ENCODE peak calls at places on chromosomes 6 and 20, in seven cellular contexts. One of them, this sample, is unnamed.
A peak's percentile ranks its signal among the peaks of the same experiment; 100 is the strongest.

GRCh38 chr6:140541288-140541687 is 1166.8 kb upstream of the CITED2 start:
- DNase-seq in H1: no peak
- DNase-seq in K562: no peak
- DNase-seq in HCT116: no peak
- DNase-seq in SK-N-SH: no peak
- DNase-seq in GM12878: no peak
- DNase-seq in HepG2: no peak
- DNase-seq in this sample: peak; percentile 45

GRCh38 chr20:57399587-57400261 is 8.5 kb downstream of the RBM38 start:
- DNase-seq in H1: no peak
- DNase-seq in K562: no peak
- DNase-seq in HCT116: no peak
- DNase-seq in SK-N-SH: no peak
- DNase-seq in GM12878: peak; percentile 71
- DNase-seq in HepG2: no peak
- DNase-seq in this sample: no peak

GRCh38 chr20:1212607-1213396 is 9.5 kb downstream of the C20orf202 start:
- DNase-seq in H1: peak; percentile 77
- DNase-seq in K562: peak; percentile 68
- DNase-seq in HCT116: peak; percentile 66
- DNase-seq in SK-N-SH: peak; percentile 74
- DNase-seq in GM12878: no peak
- DNase-seq in HepG2: peak; percentile 80
- DNase-seq in this sample: peak; percentile 67

GRCh38 chr20:37897008-37897548 is 5.8 kb upstream of the VSTM2L start:
- DNase-seq in H1: peak; percentile 71
- DNase-seq in K562: peak; percentile 69
- DNase-seq in HCT116: no peak
- DNase-seq in SK-N-SH: peak; percentile 76
- DNase-seq in GM12878: no peak
- DNase-seq in HepG2: no peak
- DNase-seq in this sample: no peak

GRCh38 chr6:42423244-42423643 is 28.5 kb downstream of the TRERF1 start:
- DNase-seq in H1: no peak
- DNase-seq in K562: no peak
- DNase-seq in HCT116: no peak
- DNase-seq in SK-N-SH: no peak
- DNase-seq in GM12878: peak; percentile 61
- DNase-seq in HepG2: no peak
- DNase-seq in this sample: no peak

GRCh38 chr20:61779176-61779965 is 286.3 kb downstream of the TAF4 start:
- DNase-seq in H1: no peak
- DNase-seq in K562: no peak
- DNase-seq in HCT116: no peak
- DNase-seq in SK-N-SH: no peak
- DNase-seq in GM12878: no peak
- DNase-seq in HepG2: no peak
- DNase-seq in this sample: no peak

GRCh38 chr6:52663120-52663934 is 7.6 kb upstream of the TMEM14A start:
- DNase-seq in H1: no peak
- DNase-seq in K562: peak; percentile 68
- DNase-seq in HCT116: peak; percentile 59
- DNase-seq in SK-N-SH: peak; percentile 69
- DNase-seq in GM12878: peak; percentile 66
- DNase-seq in HepG2: peak; percentile 77
- DNase-seq in this sample: peak; percentile 62

GRCh38 chr6:130559166-130559565 is 193.3 kb downstream of the TMEM200A start:
- DNase-seq in H1: no peak
- DNase-seq in K562: no peak
- DNase-seq in HCT116: no peak
- DNase-seq in SK-N-SH: no peak
- DNase-seq in GM12878: no peak
- DNase-seq in HepG2: no peak
- DNase-seq in this sample: no peak

GRCh38 chr6:170178561-170179477 is 112.1 kb downstream of the DLL1 start:
- DNase-seq in H1: peak; percentile 40
- DNase-seq in K562: no peak
- DNase-seq in HCT116: no peak
- DNase-seq in SK-N-SH: peak; percentile 29
- DNase-seq in GM12878: no peak
- DNase-seq in HepG2: no peak
- DNase-seq in this sample: peak; percentile 33
- TF ChIP-seq JUND in H1: no peak
- TF ChIP-seq JUND in K562: no peak
- TF ChIP-seq JUND in HCT116: no peak
- TF ChIP-seq JUND in SK-N-SH: no peak
- TF ChIP-seq JUND in GM12878: no peak
- TF ChIP-seq JUND in HepG2: no peak
- TF ChIP-seq JUND in this sample: no peak

DNA sequence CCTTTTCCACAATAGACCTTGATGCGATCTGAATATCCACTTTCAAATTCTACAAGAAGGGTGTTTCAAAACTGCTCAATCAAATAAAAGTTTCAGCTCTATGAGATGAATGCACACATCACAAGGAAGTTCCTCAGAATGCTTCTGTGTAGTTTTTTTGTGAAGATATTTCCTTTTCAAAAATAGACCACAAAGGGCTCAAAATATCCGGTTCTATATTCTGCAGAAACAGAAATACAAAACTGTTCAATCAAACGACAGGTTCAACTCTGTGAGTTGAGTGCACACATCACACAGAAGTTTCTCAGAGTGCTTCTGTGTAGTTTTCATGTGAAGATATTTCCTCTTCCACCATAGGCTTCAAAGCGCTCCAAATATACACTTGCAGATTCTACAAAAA is 293.9 kb upstream of the DEFB115 start:
- DNase-seq in H1: no peak
- DNase-seq in K562: no peak
- DNase-seq in HCT116: no peak
- DNase-seq in SK-N-SH: no peak
- DNase-seq in GM12878: no peak
- DNase-seq in HepG2: no peak
- DNase-seq in this sample: no peak
- TF ChIP-seq JUND in H1: no peak
- TF ChIP-seq JUND in K562: no peak
- TF ChIP-seq JUND in HCT116: no peak
- TF ChIP-seq JUND in SK-N-SH: no peak
- TF ChIP-seq JUND in GM12878: no peak
- TF ChIP-seq JUND in HepG2: no peak
- TF ChIP-seq JUND in this sample: no peak

DNA sequence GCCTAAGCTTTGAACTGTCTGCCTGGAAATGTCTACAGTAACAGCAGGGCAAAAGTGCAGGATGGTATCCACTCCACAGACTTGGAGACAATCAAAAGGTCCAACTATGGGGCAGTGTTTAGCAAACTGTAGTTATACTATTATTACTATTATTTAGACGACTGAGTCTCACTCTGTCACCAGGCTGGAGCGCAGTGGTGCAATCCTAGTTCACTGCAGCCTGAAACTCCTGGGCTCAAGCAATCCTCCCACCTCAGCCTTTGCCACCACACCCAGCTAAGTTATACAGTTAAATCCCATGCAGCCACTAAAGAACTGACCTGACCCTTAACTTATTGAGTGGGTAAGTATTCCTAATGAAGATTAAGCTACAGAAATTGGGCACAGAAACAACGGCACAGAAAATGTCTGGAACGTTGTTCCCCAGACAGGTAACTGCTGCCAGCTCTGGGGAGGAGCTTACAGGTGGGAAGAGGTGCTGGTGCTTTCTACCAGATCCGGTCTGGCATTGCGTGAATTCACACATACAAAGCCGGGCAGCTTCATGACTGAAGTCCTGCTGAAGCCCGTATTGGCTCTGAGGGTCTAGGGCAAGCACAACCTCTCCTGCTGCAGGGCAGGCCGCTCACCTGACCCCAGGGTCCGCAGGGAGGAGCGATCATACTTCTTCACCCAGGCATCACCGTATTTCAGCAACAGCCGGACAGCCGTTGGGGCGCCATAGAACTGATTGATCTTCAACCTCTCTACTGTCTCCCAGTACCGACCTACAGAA is 27.0 kb upstream of the APMAP start:
- DNase-seq in H1: no peak
- DNase-seq in K562: no peak
- DNase-seq in HCT116: no peak
- DNase-seq in SK-N-SH: no peak
- DNase-seq in GM12878: no peak
- DNase-seq in HepG2: peak; percentile 44
- DNase-seq in this sample: no peak
- TF ChIP-seq JUND in H1: no peak
- TF ChIP-seq JUND in K562: no peak
- TF ChIP-seq JUND in HCT116: no peak
- TF ChIP-seq JUND in SK-N-SH: no peak
- TF ChIP-seq JUND in GM12878: no peak
- TF ChIP-seq JUND in HepG2: no peak
- TF ChIP-seq JUND in this sample: no peak

DNA sequence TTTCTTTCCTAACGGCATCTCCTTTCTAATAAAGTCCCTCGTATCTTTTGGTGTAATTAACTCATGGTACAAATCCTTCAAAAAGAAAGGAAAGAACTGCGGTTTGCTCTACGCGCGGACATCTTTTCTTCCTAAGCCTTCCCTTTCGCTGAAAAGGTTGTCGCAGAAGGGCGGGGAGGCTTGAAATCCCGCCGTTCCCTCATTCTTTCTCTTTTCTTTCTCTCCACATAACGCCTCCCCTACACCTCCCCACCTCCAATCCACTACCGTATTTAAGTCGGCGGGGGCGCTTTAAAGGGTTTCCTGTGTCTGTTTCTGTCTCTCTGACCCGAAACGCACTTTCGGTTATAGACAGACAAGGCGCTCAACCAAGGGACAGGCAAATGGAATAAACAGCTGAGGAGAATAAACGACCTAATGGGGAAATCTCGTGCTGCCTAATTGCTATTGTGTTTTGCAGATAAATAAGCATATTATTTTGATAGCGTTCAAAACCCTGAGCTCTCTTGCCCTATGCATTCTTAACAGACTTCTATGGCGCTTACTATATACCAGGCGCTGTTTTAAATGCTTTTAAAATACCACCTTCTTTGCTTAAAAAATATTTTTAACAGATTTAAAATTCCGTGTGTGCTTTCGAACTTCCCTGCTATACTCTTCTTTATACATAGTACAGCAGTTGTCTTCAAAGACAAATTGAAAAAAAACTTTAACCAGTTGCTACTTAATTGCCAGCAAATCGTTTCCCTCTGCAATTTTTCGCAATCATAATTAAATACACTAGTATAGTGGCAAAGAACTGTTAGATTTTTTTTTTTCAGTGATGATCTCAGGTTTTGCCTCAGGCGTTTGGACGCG is 2.5 kb upstream of the HEY2 start:
- DNase-seq in H1: peak; percentile 72
- DNase-seq in K562: peak; percentile 58
- DNase-seq in HCT116: no peak
- DNase-seq in SK-N-SH: no peak
- DNase-seq in GM12878: no peak
- DNase-seq in HepG2: peak; percentile 59
- DNase-seq in this sample: no peak
- TF ChIP-seq JUND in H1: no peak
- TF ChIP-seq JUND in K562: no peak
- TF ChIP-seq JUND in HCT116: no peak
- TF ChIP-seq JUND in SK-N-SH: no peak
- TF ChIP-seq JUND in GM12878: no peak
- TF ChIP-seq JUND in HepG2: no peak
- TF ChIP-seq JUND in this sample: no peak

GRCh38 chr6:78513856-78514255 is 353.5 kb upstream of the IRAK1BP1 start:
- DNase-seq in H1: no peak
- DNase-seq in K562: no peak
- DNase-seq in HCT116: peak; percentile 34
- DNase-seq in SK-N-SH: peak; percentile 29
- DNase-seq in GM12878: no peak
- DNase-seq in HepG2: no peak
- DNase-seq in this sample: no peak

GRCh38 chr6:78505178-78505577 is 362.2 kb upstream of the IRAK1BP1 start:
- DNase-seq in H1: no peak
- DNase-seq in K562: no peak
- DNase-seq in HCT116: no peak
- DNase-seq in SK-N-SH: no peak
- DNase-seq in GM12878: no peak
- DNase-seq in HepG2: no peak
- DNase-seq in this sample: no peak

GRCh38 chr6:78511019-78511418 is 356.3 kb upstream of the IRAK1BP1 start:
- DNase-seq in H1: no peak
- DNase-seq in K562: no peak
- DNase-seq in HCT116: no peak
- DNase-seq in SK-N-SH: no peak
- DNase-seq in GM12878: no peak
- DNase-seq in HepG2: no peak
- DNase-seq in this sample: no peak
- TF ChIP-seq JUND in H1: no peak
- TF ChIP-seq JUND in K562: no peak
- TF ChIP-seq JUND in HCT116: no peak
- TF ChIP-seq JUND in SK-N-SH: no peak
- TF ChIP-seq JUND in GM12878: no peak
- TF ChIP-seq JUND in HepG2: no peak
- TF ChIP-seq JUND in this sample: no peak

DNA sequence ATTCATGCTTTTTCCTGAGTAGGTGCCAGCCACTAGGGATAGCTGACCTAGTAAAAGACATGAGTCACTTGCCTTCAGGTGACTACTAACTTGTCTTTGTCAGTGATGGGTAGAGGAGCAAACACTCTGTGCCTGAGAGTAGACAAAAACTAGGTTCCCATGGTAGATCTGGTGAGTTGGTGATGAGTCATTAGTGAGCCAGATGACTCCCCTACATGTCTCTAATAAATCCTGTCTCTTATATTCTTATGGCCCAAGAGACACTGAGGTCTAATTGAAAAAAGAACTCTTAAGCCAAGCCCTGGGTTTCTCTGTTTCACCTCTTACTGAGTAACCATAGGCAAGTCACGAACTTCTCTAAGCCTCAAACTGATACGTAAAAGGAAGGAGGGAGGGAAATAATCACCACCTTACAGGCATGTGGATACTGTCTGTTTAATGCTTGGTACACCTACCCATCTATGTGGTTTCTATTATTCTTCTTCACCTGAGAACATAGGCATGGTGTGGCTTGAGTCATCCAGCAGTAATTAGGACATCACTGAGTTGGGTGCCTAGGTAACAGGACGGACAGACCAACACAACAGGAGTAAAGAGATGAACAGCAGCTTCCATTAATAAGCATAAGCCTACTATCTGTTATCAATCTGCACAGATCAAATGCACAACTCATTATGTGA is 20.3 kb downstream of the TTPAL start:
- DNase-seq in H1: no peak
- DNase-seq in K562: no peak
- DNase-seq in HCT116: peak; percentile 77
- DNase-seq in SK-N-SH: no peak
- DNase-seq in GM12878: no peak
- DNase-seq in HepG2: no peak
- DNase-seq in this sample: no peak
- TF ChIP-seq JUND in H1: no peak
- TF ChIP-seq JUND in K562: no peak
- TF ChIP-seq JUND in HCT116: peak; percentile 68
- TF ChIP-seq JUND in SK-N-SH: peak; percentile 89
- TF ChIP-seq JUND in GM12878: no peak
- TF ChIP-seq JUND in HepG2: no peak
- TF ChIP-seq JUND in this sample: no peak